ENCODE peak calls at places on chromosomes 2 and 18, in nine cellular contexts. O is OCI-LY7, B is GM23248, X is GM23338, D is hepatocyte, T is PC-3, E is SK-N-SH, W is MM.1S, H is HCT116. Y is an unnamed sample.

GRCh38 chr2:222480497-222480896 is 56.2 kb downstream of the SGPP2 start:
- DNase-seq in O (no peak), B (no peak), X (no peak), D (no peak), T (no peak), E (no peak), W (no peak), H (no peak), Y (no peak)

GRCh38 chr2:47869859-47870258 is 36.4 kb downstream of the FBXO11 start:
- DNase-seq in O (no peak), B (peak), X (peak), D (no peak), T (no peak), E (no peak), W (no peak), H (no peak), Y (peak)

GRCh38 chr2:189165656-189166380 is 13.7 kb downstream of the COL5A2 start:
- DNase-seq in O (no peak), B (peak), X (no peak), D (no peak), T (no peak), E (no peak), W (no peak), H (no peak), Y (no peak)

GRCh38 chr18:37393945-37394609 is 171.5 kb downstream of the CELF4 start:
- DNase-seq in O (no peak), B (peak), X (peak), D (peak), T (no peak), E (peak), W (peak), H (no peak), Y (peak)

GRCh38 chr2:48423376-48423775 is 106.6 kb upstream of the STON1 start:
- DNase-seq in O (no peak), B (peak), X (no peak), D (no peak), T (peak), E (no peak), W (no peak), H (no peak), Y (no peak)

GRCh38 chr2:42569883-42570282 is 1.5 kb downstream of the MTA3 start:
- DNase-seq in O (peak), B (no peak), X (no peak), D (no peak), T (peak), E (peak), W (no peak), H (no peak), Y (no peak)

GRCh38 chr2:20156826-20157605 is 67.9 kb downstream of the SDC1 start:
- DNase-seq in O (no peak), B (no peak), X (no peak), D (peak), T (no peak), E (no peak), W (peak), H (no peak), Y (no peak)

GRCh38 chr2:133968446-133968845 is 285.4 kb upstream of the MGAT5 start:
- DNase-seq in O (no peak), B (no peak), X (no peak), D (no peak), T (no peak), E (no peak), W (no peak), H (no peak), Y (no peak)

GRCh38 chr2:231611273-231612198 is 18.9 kb downstream of the TEX44 start:
- DNase-seq in O (peak), B (peak), X (peak), D (peak), T (peak), E (no peak), W (no peak), H (peak), Y (peak)

GRCh38 chr2:64342195-64343099 is 111.5 kb upstream of the LGALSL start:
- DNase-seq in O (no peak), B (no peak), X (no peak), D (no peak), T (peak), E (no peak), W (no peak), H (no peak), Y (no peak)

GRCh38 chr2:147182260-147182659 is 662.6 kb upstream of the ACVR2A start:
- DNase-seq in O (no peak), B (no peak), X (no peak), D (no peak), T (peak), E (no peak), W (peak), H (no peak), Y (no peak)

GRCh38 chr2:5373200-5373599 is 319.0 kb upstream of the SOX11 start:
- DNase-seq in O (no peak), B (no peak), X (peak), D (peak), T (no peak), E (peak), W (no peak), H (no peak), Y (peak)

GRCh38 chr2:177474301-177474700 is 81.7 kb downstream of the AGPS start:
- DNase-seq in O (no peak), B (no peak), X (no peak), D (no peak), T (no peak), E (no peak), W (no peak), H (no peak), Y (no peak)

GRCh38 chr2:25041307-25041927 is 459 bp upstream of the EFR3B start:
- DNase-seq in O (peak), B (peak), X (peak), D (peak), T (peak), E (peak), W (peak), H (peak), Y (peak)

GRCh38 chr2:17518212-17519154 is at the start of gene RAD51AP2:
- DNase-seq in O (peak), B (peak), X (peak), D (peak), T (no peak), E (peak), W (peak), H (peak), Y (peak)

GRCh38 chr18:48027401-48027931 is 97.0 kb upstream of the SMAD2 start:
- DNase-seq in O (no peak), B (peak), X (no peak), D (no peak), T (no peak), E (no peak), W (no peak), H (no peak), Y (no peak)

GRCh38 chr18:47931707-47932103 is 1.2 kb upstream of the SMAD2 start:
- DNase-seq in O (peak), B (peak), X (peak), D (peak), T (no peak), E (peak), W (peak), H (no peak), Y (peak)

GRCh38 chr2:19843992-19844515 is 57.7 kb downstream of the TTC32 start:
- DNase-seq in O (no peak), B (no peak), X (no peak), D (no peak), T (no peak), E (no peak), W (no peak), H (no peak), Y (no peak)

GRCh38 chr18:12296457-12296856 is 11.6 kb upstream of the TUBB6 start:
- DNase-seq in O (no peak), B (no peak), X (no peak), D (no peak), T (peak), E (no peak), W (no peak), H (no peak), Y (no peak)

GRCh38 chr2:172976076-172976579 is 99.5 kb upstream of the MAP3K20 start:
- DNase-seq in O (no peak), B (no peak), X (no peak), D (peak), T (no peak), E (no peak), W (no peak), H (no peak), Y (no peak)

GRCh38 chr2:46009772-46010171 is 287.4 kb upstream of the EPAS1 start:
- DNase-seq in O (no peak), B (no peak), X (no peak), D (no peak), T (peak), E (no peak), W (no peak), H (no peak), Y (no peak)

GRCh38 chr2:170817247-170817998 is 736 bp downstream of the GAD1 start:
- DNase-seq in O (no peak), B (peak), X (peak), D (no peak), T (peak), E (peak), W (no peak), H (no peak), Y (peak)

GRCh38 chr2:177254433-177255226 is 9.9 kb downstream of the NFE2L2 start:
- DNase-seq in O (no peak), B (peak), X (peak), D (peak), T (no peak), E (peak), W (no peak), H (peak), Y (peak)

GRCh38 chr2:100653449-100654045 is 90.8 kb downstream of the PDCL3 start:
- DNase-seq in O (no peak), B (no peak), X (no peak), D (no peak), T (no peak), E (no peak), W (no peak), H (no peak), Y (no peak)

GRCh38 chr2:60116167-60116870 is 437.1 kb downstream of the BCL11A start:
- DNase-seq in O (no peak), B (peak), X (peak), D (no peak), T (no peak), E (no peak), W (no peak), H (no peak), Y (no peak)

GRCh38 chr2:6356127-6356761 is 509.5 kb downstream of the CMPK2 start:
- DNase-seq in O (peak), B (no peak), X (no peak), D (no peak), T (no peak), E (no peak), W (no peak), H (no peak), Y (no peak)

GRCh38 chr2:195633974-195634373 is 23.1 kb upstream of the SLC39A10 start:
- DNase-seq in O (no peak), B (no peak), X (no peak), D (no peak), T (no peak), E (no peak), W (no peak), H (no peak), Y (no peak)

GRCh38 chr2:47767880-47768609 is 14.9 kb upstream of the MSH6 start:
- DNase-seq in O (peak), B (peak), X (peak), D (peak), T (peak), E (peak), W (peak), H (peak), Y (peak)

GRCh38 chr2:169080250-169081035 is 11.1 kb downstream of the DHRS9 start:
- DNase-seq in O (peak), B (no peak), X (no peak), D (no peak), T (peak), E (no peak), W (peak), H (no peak), Y (no peak)
- TF ChIP-seq EZH2phosphoT487 in O (no peak), B (no peak), X (no peak), D (no peak), T (no peak), E (no peak), W (no peak), H (no peak), Y (no peak)

GRCh38 chr18:13427354-13427753 is 208.8 kb downstream of the LDLRAD4 start:
- DNase-seq in O (no peak), B (no peak), X (no peak), D (no peak), T (no peak), E (no peak), W (no peak), H (no peak), Y (no peak)
- H3K4me3 ChIP-seq in O (no peak), B (no peak), X (no peak), D (no peak), T (no peak), E (no peak), W (no peak), H (no peak), Y (no peak)

DNA sequence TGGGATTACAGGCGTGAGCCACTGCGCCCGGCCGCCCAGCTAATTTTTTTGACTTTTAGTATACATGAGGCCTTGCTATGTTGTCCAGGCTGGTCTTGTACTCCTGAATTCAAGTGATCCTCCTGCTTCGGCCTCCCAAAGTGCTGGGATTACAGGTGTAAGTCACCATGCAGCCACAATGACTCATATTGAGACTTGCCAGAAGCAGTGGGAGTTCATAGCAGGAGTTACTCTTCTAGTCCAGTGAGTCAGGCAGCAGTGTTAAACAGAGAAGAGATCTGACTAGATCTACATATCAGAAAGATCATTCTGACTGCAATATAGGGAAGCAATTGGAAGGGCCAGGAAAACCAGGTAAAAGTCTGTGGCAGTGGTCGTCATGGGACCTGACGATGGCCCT is 1.5 kb upstream of the FLACC1 start:
- DNase-seq in O (no peak), B (peak), X (no peak), D (no peak), T (peak), E (no peak), W (no peak), H (peak), Y (no peak)
- TF ChIP-seq EZH2phosphoT487 in O (no peak), B (no peak), X (no peak), D (no peak), T (no peak), E (no peak), W (no peak), H (no peak), Y (no peak)

GRCh38 chr2:196652869-196653268 is 13.4 kb downstream of the CCDC150 start:
- DNase-seq in O (no peak), B (no peak), X (peak), D (no peak), T (no peak), E (no peak), W (no peak), H (no peak), Y (no peak)
- H3K4me3 ChIP-seq in O (no peak), B (no peak), X (no peak), D (no peak), T (no peak), E (no peak), W (no peak), H (no peak), Y (no peak)

Y was measured in neural progenitor cell.